ENCODE peak calls at places on chromosome 6, in six cellular contexts. F is cardiac fibroblast; G is CD8-positive, alpha-beta T cell; L is GM06990; W is cardiac muscle cell; K is brain microvascular endothelial cell. A is an unnamed sample.

GRCh38 chr6:167139761-167140160 is 16.9 kb downstream of the CCR6 start:
- DNase-seq in F (no peak), G (no peak), L (no peak), W (no peak), K (no peak), A (no peak)

GRCh38 chr6:52087498-52087999 is at the start of gene PKHD1:
- DNase-seq in F (no peak), G (no peak), L (no peak), W (peak; percentile 1), K (no peak), A (no peak)

GRCh38 chr6:26216015-26216885 is 129.0 kb downstream of the HFE start:
- DNase-seq in F (peak; percentile 100), G (peak; percentile 61), L (peak; percentile 91), W (peak; percentile 98), K (peak; percentile 93), A (peak; percentile 62)

GRCh38 chr6:112029045-112029822 is 24.7 kb upstream of the CCN6 start:
- DNase-seq in F (peak; percentile 85), G (peak; percentile 35), L (no peak), W (peak; percentile 76), K (peak; percentile 74), A (peak; percentile 75)

GRCh38 chr6:39804666-39805065 is 12.5 kb downstream of the DAAM2 start:
- DNase-seq in F (peak; percentile 76), G (no peak), L (no peak), W (peak; percentile 56), K (peak; percentile 64), A (no peak)

GRCh38 chr6:43013020-43013842 is 515 bp downstream of the MEA1 start:
- DNase-seq in F (peak; percentile 7), G (no peak), L (no peak), W (peak; percentile 41), K (no peak), A (no peak)

GRCh38 chr6:9795880-9796279 is 619.0 kb downstream of the TFAP2A start:
- DNase-seq in F (no peak), G (no peak), L (no peak), W (peak; percentile 0), K (no peak), A (no peak)

GRCh38 chr6:753486-753885 is 60.5 kb upstream of the EXOC2 start:
- DNase-seq in F (no peak), G (no peak), L (no peak), W (no peak), K (no peak), A (no peak)

GRCh38 chr6:39361657-39362486 is 39.4 kb upstream of the KCNK16 start:
- DNase-seq in F (peak; percentile 71), G (no peak), L (no peak), W (peak; percentile 75), K (peak; percentile 64), A (peak; percentile 79)

GRCh38 chr6:31642798-31643570 is 9.5 kb downstream of the BAG6 start:
- DNase-seq in F (no peak), G (no peak), L (no peak), W (no peak), K (no peak), A (no peak)

GRCh38 chr6:149967591-149967990 is 3.8 kb downstream of the ULBP1 start:
- DNase-seq in F (no peak), G (no peak), L (no peak), W (no peak), K (no peak), A (no peak)

GRCh38 chr6:68704485-68704884 is 69.4 kb downstream of the ADGRB3 start:
- DNase-seq in F (no peak), G (no peak), L (no peak), W (no peak), K (no peak), A (no peak)
- TF ChIP-seq CTCF in F (no peak), G (no peak), L (no peak), W (no peak), K (no peak), A (no peak)

GRCh38 chr6:28208180-28208659 is 16.9 kb upstream of the ZSCAN9 start:
- DNase-seq in F (peak; percentile 17), G (no peak), L (no peak), W (no peak), K (no peak), A (peak; percentile 25)

GRCh38 chr6:28206527-28207243 is 18.4 kb upstream of the ZSCAN9 start:
- DNase-seq in F (no peak), G (no peak), L (no peak), W (no peak), K (no peak), A (no peak)

GRCh38 chr6:28209753-28210535 is 15.1 kb upstream of the ZSCAN9 start:
- DNase-seq in F (no peak), G (no peak), L (no peak), W (no peak), K (no peak), A (no peak)

GRCh38 chr6:28205879-28206278 is 19.2 kb upstream of the ZSCAN9 start:
- DNase-seq in F (no peak), G (no peak), L (no peak), W (no peak), K (no peak), A (no peak)

DNA sequence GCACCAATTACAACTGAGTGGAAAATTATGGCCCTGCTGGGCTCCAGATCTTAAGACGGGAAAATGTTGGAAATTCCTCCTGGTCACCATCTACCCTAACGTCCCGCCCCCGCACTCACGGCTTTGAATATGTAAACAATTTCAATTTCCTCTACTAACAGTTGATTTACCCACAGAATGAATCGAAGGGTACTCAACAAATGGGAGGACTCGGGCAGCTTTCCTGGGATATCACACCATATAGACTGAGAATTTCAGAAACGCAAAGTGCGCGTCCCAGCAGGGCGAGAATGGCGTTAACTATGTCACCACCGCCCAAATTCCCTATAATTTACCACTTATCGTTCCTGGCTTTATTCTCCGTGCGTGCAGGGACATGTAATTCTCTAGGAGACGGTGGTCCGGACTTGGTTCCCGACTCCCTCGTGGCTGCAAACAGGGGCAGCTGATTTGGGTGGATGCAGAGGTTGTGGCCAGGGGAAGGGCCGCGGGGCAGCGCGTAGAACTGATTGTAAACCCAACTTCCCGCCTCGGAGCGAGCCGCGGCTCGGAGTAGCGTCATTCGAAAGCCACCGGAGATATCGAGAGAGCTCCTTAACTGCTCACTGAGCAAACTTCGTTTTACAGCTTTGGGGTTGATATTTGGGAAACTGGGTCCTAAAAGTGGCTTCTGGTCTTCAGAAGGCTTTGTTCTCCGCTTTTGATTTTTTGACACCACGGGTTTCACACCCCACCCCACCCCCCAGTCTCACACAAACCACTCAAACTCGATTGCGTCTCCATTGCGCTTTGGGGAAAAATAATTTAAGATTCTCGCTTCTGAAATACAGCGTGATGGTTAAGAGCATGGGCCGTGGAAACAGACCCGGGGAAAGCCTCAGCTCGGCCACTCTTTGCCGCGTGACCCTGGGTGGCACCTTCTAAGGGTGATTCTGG is 17.6 kb upstream of the ZSCAN9 start:
- DNase-seq in F (peak; percentile 37), G (no peak), L (peak; percentile 35), W (peak; percentile 26), K (peak; percentile 32), A (peak; percentile 56)
- TF ChIP-seq CTCF in F (no peak), G (no peak), L (no peak), W (no peak), K (no peak), A (no peak)

GRCh38 chr6:125791820-125792165 is 1.0 kb downstream of the NCOA7 start:
- DNase-seq in F (no peak), G (no peak), L (no peak), W (no peak), K (no peak), A (no peak)

GRCh38 chr6:125792172-125792571 is 1.4 kb downstream of the NCOA7 start:
- DNase-seq in F (peak; percentile 40), G (no peak), L (no peak), W (peak; percentile 31), K (no peak), A (no peak)

GRCh38 chr6:125792680-125793079 is 1.9 kb downstream of the NCOA7 start:
- DNase-seq in F (peak; percentile 78), G (no peak), L (no peak), W (peak; percentile 47), K (no peak), A (no peak)

GRCh38 chr6:125790403-125791150 is at the start of gene NCOA7:
- DNase-seq in F (peak; percentile 62), G (peak; percentile 58), L (peak; percentile 89), W (peak; percentile 82), K (peak; percentile 48), A (peak; percentile 76)

GRCh38 chr6:125791151-125791819 is 525 bp downstream of the NCOA7 start:
- DNase-seq in F (peak; percentile 68), G (peak; percentile 11), L (no peak), W (peak; percentile 58), K (peak; percentile 52), A (no peak)
- TF ChIP-seq CTCF in F (peak; percentile 78), G (peak; percentile 59), L (peak; percentile 73), W (peak; percentile 69), K (peak; percentile 82), A (peak; percentile 43)

GRCh38 chr6:78511019-78511418 is 356.3 kb upstream of the IRAK1BP1 start:
- DNase-seq in F (no peak), G (no peak), L (no peak), W (no peak), K (no peak), A (no peak)

GRCh38 chr6:78517399-78517798 is 350.0 kb upstream of the IRAK1BP1 start:
- DNase-seq in F (no peak), G (no peak), L (no peak), W (no peak), K (no peak), A (no peak)

DNA sequence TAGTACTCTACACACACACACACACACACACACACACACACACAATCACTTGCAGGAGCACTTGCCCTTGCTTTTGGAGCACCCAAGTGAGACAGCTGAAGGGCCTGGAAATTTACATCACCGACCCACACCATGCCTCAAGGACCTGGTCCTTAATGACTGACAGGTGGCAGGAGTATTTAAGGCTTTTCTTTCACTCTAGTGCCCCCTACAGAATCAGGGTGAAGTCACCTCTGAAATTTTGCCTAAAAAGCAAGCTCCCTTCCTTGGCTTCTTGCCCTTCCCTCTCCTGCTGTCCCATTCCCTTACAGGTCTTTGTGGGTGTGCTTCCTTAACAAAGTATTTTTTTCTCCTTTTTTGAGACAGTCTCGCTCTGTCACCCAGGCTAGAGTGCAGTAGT is 353.5 kb upstream of the IRAK1BP1 start:
- DNase-seq in F (peak; percentile 38), G (no peak), L (no peak), W (no peak), K (no peak), A (no peak)
- TF ChIP-seq CTCF in F (peak; percentile 20), G (no peak), L (peak; percentile 28), W (no peak), K (peak; percentile 33), A (no peak)